ENCODE peak calls at places on chromosomes 7 and 10, in five cellular contexts. One of them, this sample, is unnamed.

GRCh38 chr10:14160299-14160698 is 170.4 kb downstream of the FRMD4A start:
- DNase-seq in GM06990: no peak
- DNase-seq in HL-60: no peak
- DNase-seq in OCI-LY7: no peak
- DNase-seq in AG10803: no peak
- DNase-seq in this sample: no peak

GRCh38 chr10:70740441-70741288 is 44.5 kb downstream of the TBATA start:
- DNase-seq in GM06990: no peak
- DNase-seq in HL-60: no peak
- DNase-seq in OCI-LY7: no peak
- DNase-seq in AG10803: no peak
- DNase-seq in this sample: no peak

GRCh38 chr10:69938541-69938991 is 114.1 kb upstream of the MACROH2A2 start:
- DNase-seq in GM06990: no peak
- DNase-seq in HL-60: no peak
- DNase-seq in OCI-LY7: no peak
- DNase-seq in AG10803: no peak
- DNase-seq in this sample: no peak

GRCh38 chr10:86105181-86105580 is 261.4 kb downstream of the GRID1 start:
- DNase-seq in GM06990: no peak
- DNase-seq in HL-60: no peak
- DNase-seq in OCI-LY7: no peak
- DNase-seq in AG10803: no peak
- DNase-seq in this sample: no peak

GRCh38 chr7:128713794-128714193 is 25.4 kb upstream of the CALU start:
- DNase-seq in GM06990: no peak
- DNase-seq in HL-60: no peak
- DNase-seq in OCI-LY7: no peak
- DNase-seq in AG10803: no peak
- DNase-seq in this sample: no peak

GRCh38 chr10:118045842-118046490 is 775 bp downstream of the RAB11FIP2 start:
- DNase-seq in GM06990: no peak
- DNase-seq in HL-60: no peak
- DNase-seq in OCI-LY7: peak; percentile 42
- DNase-seq in AG10803: peak; percentile 66
- DNase-seq in this sample: peak; percentile 39

GRCh38 chr10:126661841-126662520 is 8.5 kb downstream of the C10orf90 start:
- DNase-seq in GM06990: no peak
- DNase-seq in HL-60: no peak
- DNase-seq in OCI-LY7: no peak
- DNase-seq in AG10803: peak; percentile 82
- DNase-seq in this sample: no peak

GRCh38 chr7:127717502-127718125 is 65.6 kb downstream of the SND1 start:
- DNase-seq in GM06990: no peak
- DNase-seq in HL-60: no peak
- DNase-seq in OCI-LY7: no peak
- DNase-seq in AG10803: no peak
- DNase-seq in this sample: no peak

GRCh38 chr7:104980440-104980839 is 33.6 kb upstream of the KMT2E start:
- DNase-seq in GM06990: no peak
- DNase-seq in HL-60: no peak
- DNase-seq in OCI-LY7: no peak
- DNase-seq in AG10803: no peak
- DNase-seq in this sample: no peak

GRCh38 chr10:230758-231157 is 95.5 kb downstream of the ZMYND11 start:
- DNase-seq in GM06990: no peak
- DNase-seq in HL-60: no peak
- DNase-seq in OCI-LY7: peak; percentile 54
- DNase-seq in AG10803: no peak
- DNase-seq in this sample: no peak

GRCh38 chr10:72087969-72088878 is at the start of gene SPOCK2:
- DNase-seq in GM06990: no peak
- DNase-seq in HL-60: no peak
- DNase-seq in OCI-LY7: peak; percentile 36
- DNase-seq in AG10803: no peak
- DNase-seq in this sample: peak; percentile 64

GRCh38 chr10:87915989-87916388 is 52.6 kb downstream of the PTEN start:
- DNase-seq in GM06990: no peak
- DNase-seq in HL-60: peak; percentile 25
- DNase-seq in OCI-LY7: no peak
- DNase-seq in AG10803: no peak
- DNase-seq in this sample: no peak

GRCh38 chr10:51685768-51686167 is 13.6 kb downstream of the CSTF2T start:
- DNase-seq in GM06990: no peak
- DNase-seq in HL-60: no peak
- DNase-seq in OCI-LY7: no peak
- DNase-seq in AG10803: peak; percentile 38
- DNase-seq in this sample: no peak

GRCh38 chr7:155570991-155571390 is 24.6 kb upstream of the CNPY1 start:
- DNase-seq in GM06990: no peak
- DNase-seq in HL-60: no peak
- DNase-seq in OCI-LY7: no peak
- DNase-seq in AG10803: no peak
- DNase-seq in this sample: no peak

GRCh38 chr10:114653926-114654325 is 4.1 kb downstream of the ABLIM1 start:
- DNase-seq in GM06990: no peak
- DNase-seq in HL-60: no peak
- DNase-seq in OCI-LY7: no peak
- DNase-seq in AG10803: no peak
- DNase-seq in this sample: no peak

GRCh38 chr7:50801907-50802306 is 19.2 kb upstream of the GRB10 start:
- DNase-seq in GM06990: no peak
- DNase-seq in HL-60: no peak
- DNase-seq in OCI-LY7: no peak
- DNase-seq in AG10803: no peak
- DNase-seq in this sample: no peak

GRCh38 chr7:67593807-67594206 is 597.2 kb downstream of the TYW1 start:
- DNase-seq in GM06990: no peak
- DNase-seq in HL-60: no peak
- DNase-seq in OCI-LY7: no peak
- DNase-seq in AG10803: no peak
- DNase-seq in this sample: no peak

GRCh38 chr7:105136221-105136620 is 122.2 kb downstream of the KMT2E start:
- DNase-seq in GM06990: no peak
- DNase-seq in HL-60: no peak
- DNase-seq in OCI-LY7: no peak
- DNase-seq in AG10803: peak; percentile 10
- DNase-seq in this sample: no peak

GRCh38 chr7:140416560-140416959 is 12.7 kb downstream of the RAB19 start:
- DNase-seq in GM06990: no peak
- DNase-seq in HL-60: no peak
- DNase-seq in OCI-LY7: no peak
- DNase-seq in AG10803: no peak
- DNase-seq in this sample: no peak

GRCh38 chr7:15921576-15921975 is 235.1 kb upstream of the MEOX2 start:
- DNase-seq in GM06990: no peak
- DNase-seq in HL-60: no peak
- DNase-seq in OCI-LY7: no peak
- DNase-seq in AG10803: peak; percentile 70
- DNase-seq in this sample: no peak
- TF ChIP-seq CTCF in GM06990: no peak
- TF ChIP-seq CTCF in HL-60: no peak
- TF ChIP-seq CTCF in OCI-LY7: no peak
- TF ChIP-seq CTCF in AG10803: no peak
- TF ChIP-seq CTCF in this sample: no peak

GRCh38 chr7:44152971-44153947 is 12.1 kb upstream of the MYL7 start:
- DNase-seq in GM06990: no peak
- DNase-seq in HL-60: no peak
- DNase-seq in OCI-LY7: no peak
- DNase-seq in AG10803: no peak
- DNase-seq in this sample: no peak
- TF ChIP-seq CTCF in GM06990: no peak
- TF ChIP-seq CTCF in HL-60: no peak
- TF ChIP-seq CTCF in OCI-LY7: no peak
- TF ChIP-seq CTCF in AG10803: no peak
- TF ChIP-seq CTCF in this sample: no peak

GRCh38 chr10:12800302-12800701 is 201.2 kb downstream of the CCDC3 start:
- DNase-seq in GM06990: no peak
- DNase-seq in HL-60: no peak
- DNase-seq in OCI-LY7: no peak
- DNase-seq in AG10803: no peak
- DNase-seq in this sample: no peak
- TF ChIP-seq CTCF in GM06990: no peak
- TF ChIP-seq CTCF in HL-60: no peak
- TF ChIP-seq CTCF in OCI-LY7: peak; percentile 32
- TF ChIP-seq CTCF in AG10803: no peak
- TF ChIP-seq CTCF in this sample: no peak

GRCh38 chr7:118245267-118246040 is 20.9 kb downstream of the ANKRD7 start:
- DNase-seq in GM06990: peak; percentile 5
- DNase-seq in HL-60: no peak
- DNase-seq in OCI-LY7: no peak
- DNase-seq in AG10803: no peak
- DNase-seq in this sample: no peak

GRCh38 chr7:118252087-118252486 is 27.6 kb downstream of the ANKRD7 start:
- DNase-seq in GM06990: no peak
- DNase-seq in HL-60: no peak
- DNase-seq in OCI-LY7: no peak
- DNase-seq in AG10803: no peak
- DNase-seq in this sample: no peak

GRCh38 chr7:118250860-118251494 is 26.5 kb downstream of the ANKRD7 start:
- DNase-seq in GM06990: no peak
- DNase-seq in HL-60: no peak
- DNase-seq in OCI-LY7: no peak
- DNase-seq in AG10803: no peak
- DNase-seq in this sample: no peak
- TF ChIP-seq CTCF in GM06990: peak; percentile 17
- TF ChIP-seq CTCF in HL-60: no peak
- TF ChIP-seq CTCF in OCI-LY7: peak; percentile 74
- TF ChIP-seq CTCF in AG10803: peak; percentile 30
- TF ChIP-seq CTCF in this sample: no peak

GRCh38 chr10:78312197-78313046 is 278.8 kb downstream of the RPS24 start:
- DNase-seq in GM06990: no peak
- DNase-seq in HL-60: no peak
- DNase-seq in OCI-LY7: no peak
- DNase-seq in AG10803: no peak
- DNase-seq in this sample: no peak

GRCh38 chr10:78314651-78315050 is 281.0 kb downstream of the RPS24 start:
- DNase-seq in GM06990: no peak
- DNase-seq in HL-60: no peak
- DNase-seq in OCI-LY7: no peak
- DNase-seq in AG10803: no peak
- DNase-seq in this sample: no peak

GRCh38 chr10:78313636-78314035 is 280.0 kb downstream of the RPS24 start:
- DNase-seq in GM06990: no peak
- DNase-seq in HL-60: no peak
- DNase-seq in OCI-LY7: no peak
- DNase-seq in AG10803: no peak
- DNase-seq in this sample: no peak

GRCh38 chr10:78310481-78311080 is 276.9 kb downstream of the RPS24 start:
- DNase-seq in GM06990: no peak
- DNase-seq in HL-60: no peak
- DNase-seq in OCI-LY7: no peak
- DNase-seq in AG10803: no peak
- DNase-seq in this sample: no peak

DNA sequence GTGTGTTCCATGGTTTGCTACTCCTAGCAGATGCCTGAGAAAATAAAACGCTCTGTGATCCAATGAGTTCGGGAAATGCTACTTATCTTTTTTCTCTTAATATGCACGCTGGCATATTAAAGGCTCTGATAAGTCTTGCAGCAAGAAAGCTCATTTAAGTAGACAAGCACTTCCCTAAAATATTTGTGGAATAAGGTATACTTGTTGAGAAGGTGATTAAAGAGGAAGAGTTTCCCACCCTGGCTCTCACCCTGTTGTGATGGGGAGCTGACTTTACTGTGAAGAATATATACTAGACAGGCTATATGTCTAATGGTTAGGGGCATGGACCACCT is 279.4 kb downstream of the RPS24 start:
- DNase-seq in GM06990: no peak
- DNase-seq in HL-60: no peak
- DNase-seq in OCI-LY7: no peak
- DNase-seq in AG10803: no peak
- DNase-seq in this sample: no peak
- TF ChIP-seq CTCF in GM06990: no peak
- TF ChIP-seq CTCF in HL-60: no peak
- TF ChIP-seq CTCF in OCI-LY7: no peak
- TF ChIP-seq CTCF in AG10803: no peak
- TF ChIP-seq CTCF in this sample: no peak

GRCh38 chr7:100827330-100828226 is at the start of gene EPHB4:
- DNase-seq in GM06990: no peak
- DNase-seq in HL-60: peak; percentile 54
- DNase-seq in OCI-LY7: no peak
- DNase-seq in AG10803: peak; percentile 82
- DNase-seq in this sample: no peak
- TF ChIP-seq CTCF in GM06990: peak; percentile 25
- TF ChIP-seq CTCF in HL-60: no peak
- TF ChIP-seq CTCF in OCI-LY7: peak; percentile 12
- TF ChIP-seq CTCF in AG10803: peak; percentile 62
- TF ChIP-seq CTCF in this sample: no peak

This sample was measured in natural killer cell.